ENCODE peak calls at places on chromosome 4, in nine cellular contexts. One of them, this sample, is unnamed.

GRCh38 chr4:174835536-174835935 is 6.5 kb upstream of the GLRA3 start:
- DNase-seq in MM.1S: no peak
- DNase-seq in cardiac muscle cell: no peak
- DNase-seq in suprapubic skin: no peak
- DNase-seq in tibial artery: no peak
- DNase-seq in GM12865: no peak
- DNase-seq in CD4-positive, CD25-positive, alpha-beta regulatory T cell: no peak
- DNase-seq in epithelial cell of esophagus: peak
- DNase-seq in DND-41: no peak
- DNase-seq in this sample: no peak

GRCh38 chr4:57119054-57119651 is 9.0 kb upstream of the IGFBP7 start:
- DNase-seq in tibial artery: peak
- DNase-seq in DND-41: no peak
- DNase-seq in epithelial cell of esophagus: peak
- DNase-seq in CD4-positive, CD25-positive, alpha-beta regulatory T cell: no peak
- DNase-seq in MM.1S: no peak
- DNase-seq in GM12865: no peak
- DNase-seq in suprapubic skin: peak
- DNase-seq in cardiac muscle cell: peak
- DNase-seq in this sample: no peak

GRCh38 chr4:86706923-86707597 is 112.9 kb downstream of the PTPN13 start:
- DNase-seq in MM.1S: no peak
- DNase-seq in DND-41: no peak
- DNase-seq in epithelial cell of esophagus: peak
- DNase-seq in suprapubic skin: no peak
- DNase-seq in cardiac muscle cell: peak
- DNase-seq in GM12865: no peak
- DNase-seq in tibial artery: no peak
- DNase-seq in CD4-positive, CD25-positive, alpha-beta regulatory T cell: no peak
- DNase-seq in this sample: no peak

GRCh38 chr4:165872443-165873297 is at the start of gene TLL1:
- DNase-seq in CD4-positive, CD25-positive, alpha-beta regulatory T cell: no peak
- DNase-seq in cardiac muscle cell: peak
- DNase-seq in DND-41: no peak
- DNase-seq in GM12865: no peak
- DNase-seq in epithelial cell of esophagus: peak
- DNase-seq in tibial artery: no peak
- DNase-seq in MM.1S: no peak
- DNase-seq in suprapubic skin: no peak
- DNase-seq in this sample: no peak

GRCh38 chr4:136562842-136563241 is 969.5 kb downstream of the PCDH18 start:
- DNase-seq in MM.1S: no peak
- DNase-seq in DND-41: no peak
- DNase-seq in CD4-positive, CD25-positive, alpha-beta regulatory T cell: no peak
- DNase-seq in epithelial cell of esophagus: peak
- DNase-seq in GM12865: no peak
- DNase-seq in cardiac muscle cell: peak
- DNase-seq in suprapubic skin: no peak
- DNase-seq in tibial artery: no peak
- DNase-seq in this sample: no peak

GRCh38 chr4:38514465-38515146 is 149.4 kb upstream of the KLF3 start:
- DNase-seq in CD4-positive, CD25-positive, alpha-beta regulatory T cell: peak
- DNase-seq in epithelial cell of esophagus: no peak
- DNase-seq in MM.1S: no peak
- DNase-seq in DND-41: no peak
- DNase-seq in suprapubic skin: no peak
- DNase-seq in GM12865: no peak
- DNase-seq in tibial artery: no peak
- DNase-seq in cardiac muscle cell: no peak
- DNase-seq in this sample: no peak

GRCh38 chr4:38857354-38858096 is 908 bp upstream of the TLR6 start:
- DNase-seq in cardiac muscle cell: peak
- DNase-seq in CD4-positive, CD25-positive, alpha-beta regulatory T cell: no peak
- DNase-seq in MM.1S: peak
- DNase-seq in DND-41: peak
- DNase-seq in epithelial cell of esophagus: peak
- DNase-seq in suprapubic skin: peak
- DNase-seq in GM12865: peak
- DNase-seq in tibial artery: peak
- DNase-seq in this sample: no peak

GRCh38 chr4:71380721-71381120 is 41.9 kb downstream of the SLC4A4 start:
- DNase-seq in tibial artery: no peak
- DNase-seq in cardiac muscle cell: peak
- DNase-seq in MM.1S: no peak
- DNase-seq in GM12865: no peak
- DNase-seq in epithelial cell of esophagus: peak
- DNase-seq in DND-41: no peak
- DNase-seq in suprapubic skin: no peak
- DNase-seq in CD4-positive, CD25-positive, alpha-beta regulatory T cell: no peak
- DNase-seq in this sample: no peak

GRCh38 chr4:94348705-94349104 is 6.1 kb upstream of the HPGDS start:
- DNase-seq in CD4-positive, CD25-positive, alpha-beta regulatory T cell: no peak
- DNase-seq in tibial artery: no peak
- DNase-seq in epithelial cell of esophagus: no peak
- DNase-seq in DND-41: no peak
- DNase-seq in suprapubic skin: no peak
- DNase-seq in cardiac muscle cell: no peak
- DNase-seq in MM.1S: no peak
- DNase-seq in GM12865: no peak
- DNase-seq in this sample: no peak

GRCh38 chr4:53963336-53963735 is 101.1 kb downstream of the CHIC2 start:
- DNase-seq in epithelial cell of esophagus: no peak
- DNase-seq in suprapubic skin: no peak
- DNase-seq in MM.1S: no peak
- DNase-seq in DND-41: no peak
- DNase-seq in cardiac muscle cell: no peak
- DNase-seq in CD4-positive, CD25-positive, alpha-beta regulatory T cell: no peak
- DNase-seq in tibial artery: no peak
- DNase-seq in GM12865: no peak
- DNase-seq in this sample: no peak

GRCh38 chr4:138727704-138728103 is 287.9 kb upstream of the NOCT start:
- DNase-seq in suprapubic skin: no peak
- DNase-seq in GM12865: no peak
- DNase-seq in epithelial cell of esophagus: no peak
- DNase-seq in cardiac muscle cell: peak
- DNase-seq in tibial artery: no peak
- DNase-seq in MM.1S: no peak
- DNase-seq in DND-41: no peak
- DNase-seq in CD4-positive, CD25-positive, alpha-beta regulatory T cell: no peak
- DNase-seq in this sample: no peak

GRCh38 chr4:95077864-95078263 is 320.1 kb downstream of the BMPR1B start:
- DNase-seq in suprapubic skin: no peak
- DNase-seq in cardiac muscle cell: no peak
- DNase-seq in epithelial cell of esophagus: peak
- DNase-seq in MM.1S: no peak
- DNase-seq in GM12865: no peak
- DNase-seq in tibial artery: no peak
- DNase-seq in DND-41: no peak
- DNase-seq in CD4-positive, CD25-positive, alpha-beta regulatory T cell: no peak
- DNase-seq in this sample: no peak

GRCh38 chr4:56259595-56259994 is 127.7 kb downstream of the AASDH start:
- DNase-seq in epithelial cell of esophagus: no peak
- DNase-seq in MM.1S: no peak
- DNase-seq in DND-41: no peak
- DNase-seq in CD4-positive, CD25-positive, alpha-beta regulatory T cell: no peak
- DNase-seq in cardiac muscle cell: no peak
- DNase-seq in suprapubic skin: no peak
- DNase-seq in GM12865: no peak
- DNase-seq in tibial artery: no peak
- DNase-seq in this sample: no peak

GRCh38 chr4:53476232-53477037 is 99.0 kb downstream of the FIP1L1 start:
- DNase-seq in tibial artery: peak
- DNase-seq in suprapubic skin: peak
- DNase-seq in cardiac muscle cell: peak
- DNase-seq in epithelial cell of esophagus: peak
- DNase-seq in GM12865: no peak
- DNase-seq in CD4-positive, CD25-positive, alpha-beta regulatory T cell: no peak
- DNase-seq in MM.1S: no peak
- DNase-seq in DND-41: no peak
- DNase-seq in this sample: no peak

GRCh38 chr4:7226464-7226863 is 34.1 kb downstream of the SORCS2 start:
- DNase-seq in cardiac muscle cell: no peak
- DNase-seq in MM.1S: no peak
- DNase-seq in tibial artery: no peak
- DNase-seq in CD4-positive, CD25-positive, alpha-beta regulatory T cell: no peak
- DNase-seq in suprapubic skin: no peak
- DNase-seq in epithelial cell of esophagus: no peak
- DNase-seq in GM12865: no peak
- DNase-seq in DND-41: no peak
- DNase-seq in this sample: no peak

GRCh38 chr4:168153596-168154440 is 61.5 kb downstream of the ANXA10 start:
- DNase-seq in tibial artery: peak
- DNase-seq in DND-41: peak
- DNase-seq in suprapubic skin: no peak
- DNase-seq in CD4-positive, CD25-positive, alpha-beta regulatory T cell: peak
- DNase-seq in GM12865: peak
- DNase-seq in MM.1S: peak
- DNase-seq in epithelial cell of esophagus: peak
- DNase-seq in cardiac muscle cell: peak
- DNase-seq in this sample: peak

GRCh38 chr4:168150651-168151050 is 58.3 kb downstream of the ANXA10 start:
- DNase-seq in GM12865: no peak
- DNase-seq in suprapubic skin: no peak
- DNase-seq in epithelial cell of esophagus: no peak
- DNase-seq in DND-41: no peak
- DNase-seq in tibial artery: no peak
- DNase-seq in CD4-positive, CD25-positive, alpha-beta regulatory T cell: no peak
- DNase-seq in MM.1S: no peak
- DNase-seq in cardiac muscle cell: peak
- DNase-seq in this sample: no peak

GRCh38 chr4:168154546-168155277 is 62.4 kb downstream of the ANXA10 start:
- DNase-seq in CD4-positive, CD25-positive, alpha-beta regulatory T cell: no peak
- DNase-seq in suprapubic skin: no peak
- DNase-seq in MM.1S: no peak
- DNase-seq in DND-41: no peak
- DNase-seq in GM12865: no peak
- DNase-seq in epithelial cell of esophagus: no peak
- DNase-seq in cardiac muscle cell: no peak
- DNase-seq in tibial artery: no peak
- DNase-seq in this sample: no peak

GRCh38 chr4:168151313-168151712 is 59.0 kb downstream of the ANXA10 start:
- DNase-seq in CD4-positive, CD25-positive, alpha-beta regulatory T cell: no peak
- DNase-seq in DND-41: no peak
- DNase-seq in tibial artery: no peak
- DNase-seq in GM12865: no peak
- DNase-seq in suprapubic skin: no peak
- DNase-seq in MM.1S: no peak
- DNase-seq in epithelial cell of esophagus: no peak
- DNase-seq in cardiac muscle cell: no peak
- DNase-seq in this sample: no peak

DNA sequence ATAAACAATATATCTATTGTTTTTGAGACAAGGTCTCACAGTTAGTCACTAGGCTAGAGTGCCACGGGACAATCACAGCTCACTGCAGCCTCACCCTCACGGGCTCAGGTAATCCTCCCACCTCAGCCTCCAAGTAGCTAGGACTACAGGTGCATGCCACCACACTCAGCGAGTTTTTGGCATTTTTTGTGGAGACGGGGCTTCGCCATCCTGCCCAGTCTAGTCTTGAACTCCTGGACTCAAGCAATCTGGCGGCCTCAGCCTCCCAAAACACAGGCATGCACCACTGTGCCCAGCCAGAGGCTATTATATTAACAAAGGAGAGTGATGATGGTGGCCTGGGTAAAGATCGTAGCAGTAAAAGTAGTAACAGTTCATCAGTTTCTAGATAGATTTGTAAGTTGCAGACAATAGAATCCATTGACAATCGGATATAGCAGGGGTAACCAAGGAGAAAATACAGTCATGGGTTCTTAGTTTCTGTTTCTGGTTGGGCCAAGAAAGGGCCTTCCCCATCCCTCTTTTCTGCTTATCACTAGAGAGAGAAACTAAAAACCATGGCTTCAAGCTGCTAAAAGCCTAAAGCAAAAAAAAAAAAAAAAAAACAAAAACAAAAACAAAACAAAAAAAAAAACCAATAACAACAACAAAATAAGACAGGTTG is 60.6 kb downstream of the ANXA10 start:
- DNase-seq in GM12865: peak
- DNase-seq in DND-41: no peak
- DNase-seq in cardiac muscle cell: no peak
- DNase-seq in tibial artery: no peak
- DNase-seq in epithelial cell of esophagus: no peak
- DNase-seq in CD4-positive, CD25-positive, alpha-beta regulatory T cell: no peak
- DNase-seq in suprapubic skin: no peak
- DNase-seq in MM.1S: peak
- DNase-seq in this sample: no peak
- H3K4me3 ChIP-seq in GM12865: no peak
- H3K4me3 ChIP-seq in DND-41: no peak
- H3K4me3 ChIP-seq in cardiac muscle cell: no peak
- H3K4me3 ChIP-seq in tibial artery: no peak
- H3K4me3 ChIP-seq in epithelial cell of esophagus: no peak
- H3K4me3 ChIP-seq in CD4-positive, CD25-positive, alpha-beta regulatory T cell: no peak
- H3K4me3 ChIP-seq in suprapubic skin: no peak
- H3K4me3 ChIP-seq in MM.1S: peak
- H3K4me3 ChIP-seq in this sample: no peak

GRCh38 chr4:41012308-41012707 is 202.0 kb downstream of the APBB2 start:
- DNase-seq in cardiac muscle cell: peak
- DNase-seq in tibial artery: no peak
- DNase-seq in suprapubic skin: no peak
- DNase-seq in DND-41: no peak
- DNase-seq in epithelial cell of esophagus: no peak
- DNase-seq in MM.1S: no peak
- DNase-seq in CD4-positive, CD25-positive, alpha-beta regulatory T cell: no peak
- DNase-seq in GM12865: no peak
- DNase-seq in this sample: no peak
- H3K4me3 ChIP-seq in cardiac muscle cell: no peak
- H3K4me3 ChIP-seq in tibial artery: no peak
- H3K4me3 ChIP-seq in suprapubic skin: no peak
- H3K4me3 ChIP-seq in DND-41: no peak
- H3K4me3 ChIP-seq in epithelial cell of esophagus: no peak
- H3K4me3 ChIP-seq in MM.1S: no peak
- H3K4me3 ChIP-seq in CD4-positive, CD25-positive, alpha-beta regulatory T cell: no peak
- H3K4me3 ChIP-seq in GM12865: no peak
- H3K4me3 ChIP-seq in this sample: no peak

GRCh38 chr4:16826397-16826910 is 72.0 kb downstream of the LDB2 start:
- DNase-seq in CD4-positive, CD25-positive, alpha-beta regulatory T cell: no peak
- DNase-seq in GM12865: no peak
- DNase-seq in suprapubic skin: no peak
- DNase-seq in epithelial cell of esophagus: no peak
- DNase-seq in MM.1S: no peak
- DNase-seq in DND-41: no peak
- DNase-seq in tibial artery: no peak
- DNase-seq in cardiac muscle cell: no peak
- DNase-seq in this sample: no peak
- H3K4me3 ChIP-seq in CD4-positive, CD25-positive, alpha-beta regulatory T cell: no peak
- H3K4me3 ChIP-seq in GM12865: no peak
- H3K4me3 ChIP-seq in suprapubic skin: no peak
- H3K4me3 ChIP-seq in epithelial cell of esophagus: no peak
- H3K4me3 ChIP-seq in MM.1S: no peak
- H3K4me3 ChIP-seq in DND-41: no peak
- H3K4me3 ChIP-seq in tibial artery: no peak
- H3K4me3 ChIP-seq in cardiac muscle cell: no peak
- H3K4me3 ChIP-seq in this sample: no peak

DNA sequence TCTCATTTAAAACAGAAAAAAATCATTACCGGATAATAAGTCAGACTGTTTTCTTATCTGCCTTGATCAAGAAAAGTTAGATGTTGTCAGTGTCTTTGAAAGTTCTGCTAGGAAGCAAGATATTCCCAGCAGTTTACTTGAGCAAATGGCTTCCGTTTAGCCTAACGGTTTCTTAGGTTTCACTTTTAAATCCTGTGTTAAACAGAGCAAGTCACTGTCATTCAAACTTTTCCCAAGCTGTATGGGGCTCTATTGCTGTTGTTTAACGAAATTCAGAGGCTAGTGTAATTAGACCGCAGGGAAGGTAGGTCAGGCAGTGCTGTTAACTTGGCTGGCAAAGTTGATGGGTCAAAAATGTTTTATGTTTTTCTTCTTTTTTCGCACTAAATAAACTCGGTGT is 80.3 kb upstream of the NEIL3 start:
- DNase-seq in DND-41: peak
- DNase-seq in tibial artery: no peak
- DNase-seq in MM.1S: no peak
- DNase-seq in CD4-positive, CD25-positive, alpha-beta regulatory T cell: no peak
- DNase-seq in cardiac muscle cell: peak
- DNase-seq in GM12865: no peak
- DNase-seq in suprapubic skin: no peak
- DNase-seq in epithelial cell of esophagus: no peak
- DNase-seq in this sample: no peak
- H3K4me3 ChIP-seq in DND-41: peak
- H3K4me3 ChIP-seq in tibial artery: peak
- H3K4me3 ChIP-seq in MM.1S: no peak
- H3K4me3 ChIP-seq in CD4-positive, CD25-positive, alpha-beta regulatory T cell: peak
- H3K4me3 ChIP-seq in cardiac muscle cell: no peak
- H3K4me3 ChIP-seq in GM12865: no peak
- H3K4me3 ChIP-seq in suprapubic skin: peak
- H3K4me3 ChIP-seq in epithelial cell of esophagus: no peak
- H3K4me3 ChIP-seq in this sample: peak